ENCODE peak calls at places on chromosomes 12 and 14, in four cellular contexts. V is fibroblast of lung, J is hepatocyte, Z is GM23248. L is an unnamed sample.

GRCh38 chr12:19572920-19573558 is 133.7 kb downstream of the AEBP2 start:
- DNase-seq in J (peak), Z (peak), V (peak), L (peak)

GRCh38 chr14:32083789-32084188 is 6.7 kb downstream of the ARHGAP5 start:
- DNase-seq in V (no peak), J (no peak), Z (no peak), L (no peak)

GRCh38 chr14:64663174-64663573 is 41.0 kb upstream of the PLEKHG3 start:
- DNase-seq in V (peak), Z (no peak), J (no peak), L (peak)

GRCh38 chr12:130161261-130162231 is 718 bp upstream of the FZD10 start:
- DNase-seq in Z (peak), J (peak), V (peak), L (peak)

GRCh38 chr12:6567112-6567680 is 895 bp downstream of the NOP2 start:
- DNase-seq in V (no peak), Z (peak), J (no peak), L (no peak)

GRCh38 chr12:34625116-34625515 is 602.8 kb downstream of the ALG10 start:
- DNase-seq in V (no peak), Z (peak), J (no peak), L (no peak)

GRCh38 chr12:111330800-111331752 is 37.8 kb downstream of the PHETA1 start:
- DNase-seq in J (peak), Z (peak), V (peak), L (peak)

GRCh38 chr12:8050600-8051250 is 15.4 kb downstream of the C3AR1 start:
- DNase-seq in V (no peak), J (no peak), Z (no peak), L (no peak)

GRCh38 chr14:31257244-31257553 is 49.6 kb upstream of the HECTD1 start:
- DNase-seq in J (no peak), Z (no peak), V (no peak), L (no peak)

GRCh38 chr12:56682323-56682722 is 5.8 kb downstream of the PTGES3 start:
- DNase-seq in V (no peak), J (no peak), Z (no peak), L (no peak)

GRCh38 chr12:132948146-132949066 is 7.7 kb downstream of the ZNF605 start:
- DNase-seq in Z (no peak), V (no peak), J (no peak), L (no peak)

GRCh38 chr12:3537916-3538690 is 47.1 kb downstream of the PRMT8 start:
- DNase-seq in Z (no peak), V (no peak), J (no peak), L (no peak)

GRCh38 chr14:69484444-69485113 is at the start of gene PLEKHD1:
- DNase-seq in V (no peak), Z (peak), J (peak), L (no peak)

GRCh38 chr12:14776236-14776959 is 26.9 kb downstream of the WBP11 start:
- DNase-seq in J (no peak), Z (peak), V (no peak), L (no peak)

GRCh38 chr14:86221000-86221399 is 691.1 kb downstream of the FLRT2 start:
- DNase-seq in J (no peak), V (no peak), Z (no peak), L (no peak)

GRCh38 chr12:94062796-94063635 is 85.4 kb upstream of the PLXNC1 start:
- DNase-seq in J (no peak), V (no peak), Z (no peak), L (no peak)

GRCh38 chr14:25048170-25049126 is 1.5 kb downstream of the STXBP6 start:
- DNase-seq in J (peak), Z (peak), V (peak), L (peak)

GRCh38 chr12:109273354-109273753 is 35.7 kb downstream of the FOXN4 start:
- DNase-seq in Z (no peak), J (no peak), V (no peak), L (no peak)

GRCh38 chr12:51886021-51886710 is 1.7 kb upstream of the ANKRD33 start:
- DNase-seq in J (peak), Z (peak), V (peak), L (peak)

GRCh38 chr12:91109148-91109564 is 2.1 kb downstream of the LUM start:
- DNase-seq in J (peak), Z (peak), V (peak), L (peak)

GRCh38 chr12:57176846-57177245 is 29.4 kb upstream of the LRP1-AS start:
- DNase-seq in V (no peak), J (no peak), Z (peak), L (no peak)

GRCh38 chr12:124679533-124680371 is 112.3 kb upstream of the NCOR2 start:
- DNase-seq in V (no peak), Z (peak), J (no peak), L (no peak)

GRCh38 chr12:17108877-17109520 is 503.0 kb upstream of the LMO3 start:
- DNase-seq in V (peak), Z (no peak), J (no peak), L (peak)

GRCh38 chr12:112107728-112108447 is 695 bp downstream of the NAA25 start:
- DNase-seq in Z (peak), V (peak), J (peak), L (no peak)

GRCh38 chr12:83130178-83130577 is 443.5 kb downstream of the TMTC2 start:
- DNase-seq in J (no peak), Z (no peak), V (no peak), L (no peak)

GRCh38 chr12:54017027-54017788 is 8.4 kb downstream of the HOXC8 start:
- DNase-seq in J (no peak), Z (peak), V (no peak), L (no peak)
- TF ChIP-seq EZH2 in J (no peak), Z (no peak), V (peak), L (no peak)

DNA sequence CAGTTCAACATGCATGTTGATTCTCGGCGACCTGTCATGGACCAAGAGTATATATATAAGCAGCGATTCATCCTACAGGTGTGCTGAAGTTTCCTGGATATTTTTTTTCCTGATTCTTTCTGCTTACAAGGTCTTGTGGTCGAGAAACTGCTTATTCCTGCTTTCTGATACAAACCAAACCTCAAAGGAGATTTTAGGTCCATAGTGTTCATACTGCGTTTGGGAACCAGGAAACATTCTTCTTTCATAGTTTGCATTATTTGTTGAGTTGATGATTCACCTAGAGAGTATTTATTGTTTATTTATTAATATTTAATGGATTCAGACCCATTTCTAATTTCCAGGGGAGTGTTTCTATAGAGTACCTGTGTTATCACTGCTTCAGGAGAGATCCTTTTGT is 70.7 kb upstream of the ASPG start:
- DNase-seq in J (no peak), V (no peak), Z (no peak), L (no peak)
- TF ChIP-seq EZH2 in J (no peak), V (no peak), Z (no peak), L (no peak)

GRCh38 chr12:32454075-32454474 is 54.7 kb downstream of the FGD4 start:
- DNase-seq in J (peak), Z (peak), V (peak), L (peak)
- TF ChIP-seq EZH2 in J (no peak), Z (no peak), V (no peak), L (no peak)

GRCh38 chr12:126727656-126728055 is 1539.3 kb upstream of the TMEM132C start:
- DNase-seq in V (no peak), J (peak), Z (no peak), L (no peak)
- TF ChIP-seq EZH2 in V (no peak), J (no peak), Z (no peak), L (no peak)

GRCh38 chr14:60648934-60649814 is at the start of gene SIX1:
- DNase-seq in V (peak), J (peak), Z (peak), L (peak)
- TF ChIP-seq EZH2 in V (peak), J (peak), Z (no peak), L (peak)

DNA sequence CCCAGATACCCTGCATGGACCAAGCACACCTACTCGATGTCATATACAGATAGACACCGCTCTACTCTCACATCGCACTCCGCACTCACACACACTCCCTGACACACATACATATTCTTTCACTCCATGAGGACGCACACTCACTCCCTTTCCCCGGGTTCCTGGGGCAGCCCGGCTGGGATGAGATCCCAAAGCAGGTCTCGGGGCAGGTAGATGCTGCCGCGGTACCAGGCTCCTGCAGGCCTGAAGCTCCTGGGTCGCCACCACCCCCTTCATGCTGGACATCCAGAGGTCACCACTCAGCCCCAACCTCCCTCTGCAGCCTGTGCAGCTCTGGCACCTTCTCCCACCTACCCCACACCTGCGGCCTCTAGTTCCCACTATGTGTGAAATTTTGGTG is 2.3 kb downstream of the C1QL4 start:
- DNase-seq in V (no peak), Z (no peak), J (no peak), L (no peak)
- TF ChIP-seq EZH2 in V (no peak), Z (no peak), J (no peak), L (no peak)

DNA sequence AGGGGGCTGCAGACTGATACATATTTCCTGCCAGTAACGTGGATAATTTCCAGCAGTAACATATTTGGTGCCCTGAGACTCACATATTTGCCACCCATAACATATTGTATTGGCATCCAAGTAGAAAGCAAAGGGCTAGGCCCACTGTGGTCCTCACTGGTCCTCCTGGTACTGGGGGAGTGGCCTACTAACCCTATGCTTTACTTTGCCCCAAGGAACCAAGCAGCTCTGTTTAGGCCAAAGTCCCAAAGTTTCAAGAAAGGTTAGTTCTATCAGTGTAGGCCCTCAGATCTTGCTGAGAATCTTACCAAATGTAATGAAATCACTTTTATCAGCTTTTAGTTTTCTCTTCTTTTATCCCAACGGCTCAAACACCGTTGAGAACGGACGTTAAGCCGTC is 35.4 kb upstream of the NAP1L1 start:
- DNase-seq in J (no peak), V (no peak), Z (no peak), L (no peak)
- TF ChIP-seq EZH2 in J (no peak), V (no peak), Z (no peak), L (no peak)

GRCh38 chr14:97033556-97034081 is 236.4 kb downstream of the VRK1 start:
- DNase-seq in J (no peak), Z (no peak), V (no peak), L (no peak)

GRCh38 chr14:97027256-97027999 is 230.2 kb downstream of the VRK1 start:
- DNase-seq in J (no peak), Z (no peak), V (no peak), L (no peak)

GRCh38 chr14:97028382-97028781 is 231.2 kb downstream of the VRK1 start:
- DNase-seq in Z (no peak), J (no peak), V (no peak), L (no peak)

GRCh38 chr14:97031530-97031929 is 234.3 kb downstream of the VRK1 start:
- DNase-seq in V (no peak), J (no peak), Z (no peak), L (no peak)

DNA sequence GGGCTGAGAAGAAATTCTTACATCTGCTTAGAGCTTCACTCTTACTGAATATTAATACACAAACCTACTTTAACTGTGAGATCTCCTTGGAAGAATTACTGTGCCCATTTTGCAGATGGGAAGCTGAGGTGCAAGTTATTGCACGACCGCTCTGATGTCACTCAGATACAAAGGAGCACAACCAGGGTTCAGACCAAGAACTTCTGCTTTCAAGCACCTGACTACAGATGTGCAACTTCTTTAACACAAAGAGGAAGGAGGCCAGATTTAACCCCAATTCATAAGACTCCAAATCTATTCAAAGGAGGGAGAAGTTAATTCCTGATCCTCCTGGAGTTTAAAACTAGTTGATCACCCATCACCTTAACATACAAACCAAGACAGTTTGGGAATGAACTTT is 232.6 kb downstream of the VRK1 start:
- DNase-seq in Z (no peak), J (no peak), V (no peak), L (no peak)
- TF ChIP-seq EZH2 in Z (no peak), J (no peak), V (no peak), L (no peak)

DNA sequence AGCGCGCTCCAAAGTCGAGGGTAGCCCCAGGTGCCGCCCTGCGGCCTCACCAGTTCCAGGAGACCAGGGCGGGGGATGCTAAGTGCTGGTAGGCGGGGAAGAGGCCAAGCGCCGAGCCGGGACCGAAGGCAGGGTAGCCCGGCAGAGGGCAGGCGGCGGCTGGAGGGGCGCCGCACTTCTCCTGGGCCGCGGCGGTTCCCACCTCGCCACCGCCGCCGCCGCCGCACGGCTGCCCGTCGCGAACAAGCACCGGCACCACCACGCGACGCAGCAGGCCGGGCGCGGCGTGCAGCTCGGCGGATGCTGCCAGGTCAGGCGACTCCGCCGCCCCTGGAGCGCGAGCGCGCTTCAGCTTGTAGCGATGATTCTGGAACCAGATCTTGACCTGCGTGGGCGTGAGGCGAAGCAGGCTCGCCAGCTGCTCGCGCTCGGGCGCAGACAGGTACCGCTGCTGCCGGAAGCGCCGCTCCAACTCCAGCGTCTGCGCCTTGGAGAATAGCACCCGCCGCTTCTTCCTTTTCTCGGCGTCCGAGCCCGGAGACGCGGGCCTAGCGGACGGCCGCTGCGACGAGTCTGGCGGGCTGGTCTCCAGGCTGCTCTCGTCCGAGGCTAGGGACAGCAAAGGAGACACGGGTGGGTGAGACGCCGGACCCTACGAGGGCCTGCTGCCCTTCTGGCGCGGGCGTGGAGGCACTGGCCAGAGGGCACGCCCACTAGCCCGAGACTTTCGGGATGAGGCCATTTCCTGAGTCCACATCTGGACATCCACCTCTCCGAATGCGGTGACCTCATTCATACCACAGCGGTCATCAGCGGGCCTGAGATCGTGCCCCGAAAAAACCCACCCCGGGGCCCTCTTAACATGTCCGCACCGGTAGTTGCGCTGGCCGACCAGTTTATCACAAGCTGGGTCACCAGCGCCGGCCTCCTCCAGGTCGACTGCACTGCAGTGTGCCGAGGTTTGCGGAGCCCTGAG is 1.3 kb downstream of the NKX2-8 start:
- DNase-seq in Z (peak), J (peak), V (peak), L (peak)
- TF ChIP-seq EZH2 in Z (peak), J (no peak), V (peak), L (peak)

GRCh38 chr14:21097616-21098133 is 780 bp downstream of the ZNF219 start:
- DNase-seq in Z (no peak), V (no peak), J (peak), L (no peak)

GRCh38 chr14:21098892-21099595 is 589 bp upstream of the ZNF219 start:
- DNase-seq in Z (no peak), J (no peak), V (no peak), L (no peak)

GRCh38 chr14:21099596-21099985 is 1.1 kb upstream of the ZNF219 start:
- DNase-seq in J (no peak), Z (no peak), V (no peak), L (no peak)

GRCh38 chr14:21096889-21097615 is 1.4 kb downstream of the ZNF219 start:
- DNase-seq in V (no peak), J (no peak), Z (no peak), L (no peak)

DNA sequence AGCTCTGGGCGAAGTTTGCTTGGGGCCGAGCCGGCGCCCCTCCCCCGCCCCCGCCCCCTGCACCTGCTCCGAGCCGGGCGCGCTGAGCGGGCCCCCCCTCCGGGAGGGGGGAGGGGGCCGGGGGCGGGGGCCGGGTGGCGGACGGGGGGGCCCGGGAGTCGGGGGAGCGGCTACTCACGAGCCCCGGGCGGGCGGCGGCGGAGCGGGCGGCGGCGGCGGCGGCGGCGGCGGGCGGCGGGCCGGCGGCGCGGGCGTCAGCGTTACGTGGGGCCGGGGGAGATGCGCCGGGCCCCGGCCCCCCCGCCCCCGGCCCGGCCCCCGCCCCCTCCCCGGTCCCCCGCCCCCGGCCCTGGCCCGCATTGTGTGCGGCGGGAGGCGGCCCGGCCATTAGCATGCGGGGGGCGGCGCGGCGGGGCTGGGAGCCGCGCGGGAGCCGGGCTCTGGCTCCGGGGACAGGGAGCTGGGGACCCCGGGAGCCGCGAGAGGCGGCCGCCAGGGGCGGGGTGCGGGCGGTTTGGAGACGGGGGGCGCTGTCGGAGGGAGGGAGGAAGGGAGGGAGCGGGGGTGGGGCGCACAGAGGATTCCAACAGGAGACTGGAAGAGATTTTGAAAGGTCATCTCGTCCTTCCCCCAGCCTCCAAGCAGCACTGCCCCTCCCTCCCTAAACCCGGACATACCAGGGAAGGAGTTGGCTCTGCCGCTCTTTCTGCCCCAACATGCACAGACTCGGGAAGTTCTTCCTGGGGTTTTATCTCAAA is at the start of gene ZNF219:
- DNase-seq in J (peak), Z (peak), V (peak), L (peak)
- TF ChIP-seq EZH2 in J (no peak), Z (no peak), V (peak), L (no peak)

L was measured in astrocyte.